ENCODE peak calls at places on chromosomes 3 and 15, in nine cellular contexts. H, D, G, Y, B, Q, E, M and U are unnamed samples.

GRCh38 chr15:76309561-76310330 is 1.5 kb downstream of the ETFA start:
- DNase-seq in Y (no peak), E (no peak), Q (no peak), H (no peak), B (no peak), M (no peak), G (no peak), D (no peak), U (no peak)

GRCh38 chr15:88878720-88879184 is 16.6 kb downstream of the HAPLN3 start:
- DNase-seq in M (no peak), Y (no peak), Q (peak), D (no peak), G (no peak), E (peak), B (no peak), H (peak), U (no peak)

GRCh38 chr3:118526758-118527526 is 507.7 kb downstream of the IGSF11 start:
- DNase-seq in G (no peak), B (no peak), E (no peak), M (no peak), Q (no peak), H (no peak), Y (peak), D (no peak), U (no peak)

GRCh38 chr3:11459147-11459837 is 184.4 kb downstream of the VGLL4 start:
- DNase-seq in Y (no peak), G (no peak), E (no peak), H (no peak), Q (no peak), B (no peak), M (no peak), D (no peak), U (no peak)

GRCh38 chr15:76209948-76210347 is 101.3 kb downstream of the ETFA start:
- DNase-seq in D (no peak), E (no peak), B (no peak), H (no peak), Y (no peak), Q (no peak), G (no peak), M (no peak), U (no peak)

GRCh38 chr3:136464502-136464901 is 214.4 kb downstream of the PCCB start:
- DNase-seq in E (no peak), G (no peak), D (no peak), H (no peak), Y (no peak), M (no peak), Q (no peak), B (no peak), U (no peak)

GRCh38 chr3:15294914-15295313 is 37.5 kb downstream of the SH3BP5 start:
- DNase-seq in D (peak), G (no peak), B (no peak), Y (no peak), E (no peak), M (peak), Q (no peak), H (no peak), U (no peak)

GRCh38 chr3:31760654-31761053 is 220.4 kb downstream of the OSBPL10 start:
- DNase-seq in H (no peak), D (no peak), E (no peak), G (no peak), M (no peak), Q (no peak), B (no peak), Y (no peak), U (no peak)

GRCh38 chr15:74265046-74265639 is 29.0 kb downstream of the CCDC33 start:
- DNase-seq in M (no peak), E (no peak), Q (no peak), B (no peak), G (no peak), D (no peak), H (no peak), Y (no peak), U (no peak)

GRCh38 chr15:99057020-99057419 is 47.9 kb upstream of the SYNM start:
- DNase-seq in Y (peak), D (no peak), B (no peak), H (no peak), Q (no peak), E (no peak), M (no peak), G (no peak), U (peak)

GRCh38 chr3:129793947-129794318 is 99.6 kb downstream of the TMCC1 start:
- DNase-seq in G (no peak), Y (no peak), D (no peak), E (no peak), Q (peak), B (no peak), M (no peak), H (no peak), U (no peak)

GRCh38 chr15:68795298-68795848 is 25.3 kb downstream of the ANP32A start:
- DNase-seq in Q (no peak), D (peak), G (no peak), B (peak), E (peak), H (peak), M (peak), Y (no peak), U (peak)

GRCh38 chr3:45092132-45093031 is 53.8 kb downstream of the CDCP1 start:
- DNase-seq in Q (no peak), E (no peak), B (no peak), D (no peak), H (peak), G (peak), Y (no peak), M (no peak), U (no peak)
- TF ChIP-seq POLR2AphosphoS5 in Q (no peak), E (no peak), B (no peak), D (no peak), H (no peak), G (no peak), Y (no peak), M (peak), U (no peak)

GRCh38 chr3:107432646-107433045 is 55.4 kb downstream of the CCDC54 start:
- DNase-seq in Q (peak), E (no peak), Y (no peak), D (no peak), H (peak), M (no peak), B (no peak), G (no peak), U (no peak)

GRCh38 chr3:107431048-107431297 is 53.7 kb downstream of the CCDC54 start:
- DNase-seq in D (no peak), Q (no peak), H (no peak), B (no peak), E (peak), M (peak), G (no peak), Y (no peak), U (no peak)

GRCh38 chr3:107432013-107432515 is 54.8 kb downstream of the CCDC54 start:
- DNase-seq in D (no peak), G (no peak), B (no peak), Y (no peak), Q (peak), H (no peak), M (no peak), E (no peak), U (no peak)

GRCh38 chr3:107430214-107431047 is 53.2 kb downstream of the CCDC54 start:
- DNase-seq in G (no peak), Y (no peak), D (no peak), M (no peak), Q (peak), B (no peak), E (no peak), H (no peak), U (no peak)

GRCh38 chr3:107431298-107432012 is 54.2 kb downstream of the CCDC54 start:
- DNase-seq in Y (no peak), M (peak), H (peak), D (no peak), G (no peak), B (peak), E (peak), Q (peak), U (peak)
- TF ChIP-seq POLR2AphosphoS5 in Y (no peak), M (peak), H (peak), D (no peak), G (peak), B (peak), E (no peak), Q (peak), U (peak)

DNA sequence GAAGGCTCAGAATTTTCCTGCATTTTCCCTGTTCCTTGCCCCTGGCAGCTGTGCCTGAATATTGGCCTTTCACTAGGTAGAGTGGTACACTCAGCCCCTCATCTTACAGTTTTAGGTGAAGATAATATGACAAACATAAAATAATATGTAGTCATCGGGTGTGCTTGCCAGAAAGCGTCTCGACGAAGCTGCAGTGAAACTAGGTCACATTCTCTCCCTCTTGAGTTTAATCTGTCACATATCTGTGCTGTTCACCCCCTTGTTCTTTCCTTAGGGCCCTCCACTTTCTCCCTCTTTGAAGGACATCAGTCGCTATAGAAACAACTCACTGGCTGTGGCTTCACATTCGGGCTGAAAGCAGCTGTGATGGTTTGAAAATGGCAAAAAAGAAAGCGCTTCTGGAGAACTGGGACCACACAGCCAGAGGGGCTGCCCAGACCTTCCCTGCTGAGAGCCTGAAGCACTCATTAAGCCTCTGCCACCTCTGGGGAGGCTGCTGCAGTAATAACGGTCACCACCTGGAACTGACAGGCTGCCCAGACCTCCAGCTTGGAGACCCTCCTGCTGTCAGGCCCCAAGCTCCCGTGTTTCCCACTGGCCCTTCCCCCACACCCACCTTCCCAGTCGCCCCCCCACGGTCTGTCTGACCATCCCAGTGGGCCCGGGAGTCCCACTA is 50.3 kb downstream of the ABTB1 start:
- DNase-seq in G (no peak), Y (no peak), B (no peak), H (no peak), Q (peak), D (no peak), M (no peak), E (no peak), U (peak)
- TF ChIP-seq POLR2AphosphoS5 in G (no peak), Y (no peak), B (no peak), H (no peak), Q (no peak), D (no peak), M (no peak), E (no peak), U (no peak)

GRCh38 chr3:78764634-78765033 is 1003.2 kb downstream of the ROBO1 start:
- DNase-seq in B (no peak), H (no peak), Y (no peak), E (no peak), G (no peak), Q (no peak), D (no peak), M (no peak), U (no peak)

GRCh38 chr3:78762121-78762520 is 1005.7 kb downstream of the ROBO1 start:
- DNase-seq in M (no peak), D (no peak), B (no peak), Y (no peak), Q (no peak), H (no peak), G (no peak), E (no peak), U (no peak)

DNA sequence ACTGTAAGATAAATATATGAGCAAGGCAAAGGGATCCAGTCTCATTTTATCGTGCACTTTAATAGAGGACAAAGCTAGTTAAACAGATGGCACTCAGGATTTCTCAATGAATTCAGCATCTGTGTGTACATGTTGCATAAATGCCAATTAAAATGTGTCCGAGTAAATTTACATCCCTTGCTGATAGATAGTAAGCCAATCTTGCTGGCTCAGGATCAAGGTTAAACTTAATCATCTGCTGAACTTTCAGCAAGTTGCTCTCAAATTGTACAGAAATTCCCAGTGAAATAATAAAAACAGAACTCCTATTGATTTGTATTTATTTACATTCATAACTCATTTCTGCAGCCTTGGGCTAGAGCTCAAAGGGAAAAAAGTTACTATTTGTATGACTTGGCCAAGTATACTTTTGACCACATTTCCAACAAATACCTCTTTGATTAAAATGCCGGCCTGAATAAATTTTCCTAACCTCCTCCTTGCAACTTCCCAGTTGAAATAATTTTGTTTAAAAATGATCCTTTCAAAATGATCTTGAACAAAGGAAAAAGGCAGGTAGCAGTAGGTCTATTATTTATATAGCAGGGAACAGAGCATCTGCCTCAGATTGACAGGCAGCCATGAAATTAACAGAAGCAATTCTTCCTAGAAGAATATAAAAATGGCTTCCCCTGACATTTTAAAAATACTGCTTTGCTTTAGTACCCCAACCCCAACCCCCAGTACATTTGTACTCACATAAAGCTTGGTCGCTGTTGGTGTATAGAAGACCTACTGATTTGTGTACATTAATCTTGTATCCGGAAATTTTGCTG is 1001.9 kb downstream of the ROBO1 start:
- DNase-seq in B (no peak), E (no peak), Y (no peak), D (no peak), M (no peak), G (no peak), Q (no peak), H (no peak), U (no peak)
- TF ChIP-seq POLR2AphosphoS5 in B (no peak), E (no peak), Y (no peak), D (no peak), M (no peak), G (no peak), Q (no peak), H (no peak), U (no peak)

GRCh38 chr3:49093853-49094767 is at the start of gene QRICH1:
- DNase-seq in Q (peak), H (peak), M (peak), D (peak), B (peak), Y (peak), G (peak), E (peak), U (peak)
- TF ChIP-seq POLR2AphosphoS5 in Q (peak), H (peak), M (peak), D (peak), B (peak), Y (peak), G (peak), E (peak), U (peak)

DNA sequence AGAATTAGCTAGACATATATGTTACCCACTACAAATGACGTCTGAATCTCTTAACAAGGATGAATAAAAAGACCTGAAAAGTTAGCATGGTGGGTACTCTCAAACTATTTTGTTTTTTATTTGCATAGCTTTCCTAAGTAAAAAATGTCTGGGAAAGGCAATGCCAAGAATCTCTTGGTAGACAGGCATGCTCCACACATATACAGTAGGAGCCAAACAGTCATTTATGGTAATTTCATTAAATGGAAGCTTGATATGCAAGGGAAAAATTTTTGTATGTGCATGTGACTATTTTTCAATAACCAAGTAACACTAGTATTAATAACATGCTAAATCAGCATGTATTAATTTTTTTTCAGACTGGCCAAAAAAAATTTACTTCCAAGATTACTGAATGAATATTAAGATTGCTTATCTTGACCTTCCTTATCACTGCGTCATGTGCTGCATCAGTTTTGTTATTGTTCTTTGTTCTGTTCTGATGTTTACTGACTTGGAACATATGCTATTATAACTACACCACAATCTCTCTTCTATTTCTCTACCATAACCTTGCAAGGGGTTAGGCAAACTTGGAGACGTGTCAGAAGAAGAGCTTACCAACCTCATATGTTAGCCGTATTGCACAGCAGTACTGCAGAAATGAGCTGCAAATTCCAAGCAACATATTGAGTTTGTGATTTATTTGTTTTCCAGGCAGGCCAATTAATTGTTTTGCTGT is 255.3 kb downstream of the RBMS3 start:
- DNase-seq in Y (no peak), Q (no peak), H (no peak), D (no peak), M (no peak), E (no peak), B (no peak), G (no peak), U (no peak)
- TF ChIP-seq POLR2AphosphoS5 in Y (no peak), Q (no peak), H (no peak), D (no peak), M (no peak), E (no peak), B (no peak), G (no peak), U (no peak)

GRCh38 chr3:180354214-180354613 is 247.7 kb upstream of the TTC14 start:
- DNase-seq in Y (no peak), Q (no peak), M (no peak), D (no peak), G (no peak), E (no peak), H (no peak), B (no peak), U (no peak)
- TF ChIP-seq POLR2AphosphoS5 in Y (no peak), Q (no peak), M (no peak), D (no peak), G (no peak), E (no peak), H (no peak), B (no peak), U (no peak)

GRCh38 chr3:101509811-101510210 is 3.2 kb downstream of the SENP7 start:
- DNase-seq in Q (no peak), G (no peak), H (no peak), M (no peak), E (no peak), B (no peak), Y (no peak), D (no peak), U (no peak)

GRCh38 chr3:101509276-101509675 is 3.7 kb downstream of the SENP7 start:
- DNase-seq in H (no peak), M (no peak), Y (no peak), D (no peak), B (no peak), E (no peak), G (no peak), Q (no peak), U (no peak)

GRCh38 chr3:101513419-101513986 is 491 bp upstream of the SENP7 start:
- DNase-seq in M (no peak), D (no peak), H (no peak), E (peak), B (no peak), G (no peak), Q (no peak), Y (no peak), U (no peak)

GRCh38 chr3:101518421-101518871 is 5.4 kb upstream of the SENP7 start:
- DNase-seq in B (no peak), E (peak), H (no peak), G (no peak), Q (no peak), Y (peak), D (no peak), M (no peak), U (no peak)

DNA sequence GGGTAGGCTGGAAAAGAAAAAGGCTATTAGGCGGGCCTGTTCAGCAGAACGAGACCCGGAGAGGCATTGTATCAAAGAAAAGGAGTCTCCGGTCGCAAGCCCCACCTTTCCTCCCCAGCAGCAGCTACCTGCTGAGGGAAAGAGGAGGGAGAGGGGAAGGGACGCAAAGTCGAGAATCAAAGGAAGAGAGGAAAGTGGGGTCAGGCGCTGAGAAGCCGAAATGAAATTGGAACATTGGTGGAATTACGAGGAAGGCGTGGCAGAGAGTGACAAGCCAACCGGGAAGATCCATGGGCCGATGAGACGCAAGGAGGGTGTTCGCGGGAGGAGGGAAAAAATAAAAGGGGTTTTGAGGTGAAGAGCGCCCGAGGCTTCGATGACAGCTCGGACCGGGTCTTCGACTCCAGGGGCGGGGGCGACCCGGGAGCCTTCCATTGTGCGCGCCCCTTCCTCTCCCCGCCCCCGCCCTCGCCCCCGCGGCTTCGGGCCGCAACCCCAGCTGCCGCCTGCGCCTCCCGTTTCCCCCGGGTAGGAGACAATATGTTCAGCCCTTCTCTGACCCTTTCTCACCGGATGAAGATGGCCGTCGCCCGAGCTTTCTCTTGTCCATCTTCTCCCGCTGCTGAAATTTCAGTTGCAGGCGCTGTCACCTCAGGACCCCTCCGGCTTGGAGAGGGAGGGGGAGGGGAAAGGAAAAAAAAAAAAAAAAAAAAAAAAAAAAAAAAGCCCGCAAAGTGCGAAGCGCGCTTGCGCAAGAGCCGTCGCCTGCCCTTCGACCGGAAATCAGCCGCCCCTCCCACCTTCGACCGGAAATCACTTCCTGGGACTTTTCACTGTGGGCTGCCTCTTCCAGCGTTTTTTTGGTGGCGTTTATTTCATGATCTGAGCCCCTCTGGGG is at the start of gene SENP7:
- DNase-seq in Q (peak), B (peak), Y (peak), D (peak), M (peak), E (peak), G (peak), H (peak), U (peak)
- TF ChIP-seq POLR2AphosphoS5 in Q (peak), B (no peak), Y (no peak), D (peak), M (peak), E (peak), G (peak), H (peak), U (peak)

GRCh38 chr3:58074997-58075396 is 66.8 kb downstream of the FLNB start:
- DNase-seq in M (no peak), E (no peak), G (no peak), D (no peak), H (no peak), B (no peak), Q (no peak), Y (no peak), U (no peak)
- TF ChIP-seq POLR2AphosphoS5 in M (no peak), E (no peak), G (no peak), D (no peak), H (no peak), B (no peak), Q (no peak), Y (no peak), U (no peak)